ENCODE peak calls at places on chromosomes 2 and 18, in five cellular contexts. M is T follicular helper cell, B is T1000, D is left ventricle myocardium superior, S is RCC 7860. C is an unnamed sample.

GRCh38 chr2:53182609-53183008 is 585.0 kb upstream of the CHAC2 start:
- DNase-seq in M (no peak), B (no peak), D (no peak), S (no peak), C (no peak)

GRCh38 chr2:119315241-119315925 is 51.3 kb downstream of the C2orf76 start:
- DNase-seq in M (no peak), B (no peak), D (no peak), S (no peak), C (no peak)

GRCh38 chr2:88582030-88582429 is 45.2 kb downstream of the EIF2AK3 start:
- DNase-seq in M (no peak), B (no peak), D (no peak), S (no peak), C (no peak)

GRCh38 chr18:73549236-73549635 is 598.4 kb downstream of the FBXO15 start:
- DNase-seq in M (no peak), B (no peak), D (no peak), S (no peak), C (no peak)

GRCh38 chr2:21263622-21264021 is 139.9 kb downstream of the TDRD15 start:
- DNase-seq in M (no peak), B (no peak), D (no peak), S (no peak), C (no peak)

GRCh38 chr2:174939046-174939445 is 66.1 kb downstream of the CHN1 start:
- DNase-seq in M (no peak), B (no peak), D (no peak), S (peak; percentile 80), C (no peak)

GRCh38 chr2:124147552-124147951 is 122.5 kb downstream of the CNTNAP5 start:
- DNase-seq in M (no peak), B (no peak), D (no peak), S (no peak), C (no peak)

GRCh38 chr18:47997338-47997780 is 66.9 kb upstream of the SMAD2 start:
- DNase-seq in M (no peak), B (peak; percentile 41), D (no peak), S (peak; percentile 6), C (no peak)

GRCh38 chr2:172083725-172084483 is 1.4 kb upstream of the DLX1 start:
- DNase-seq in M (no peak), B (no peak), D (no peak), S (peak; percentile 37), C (no peak)

GRCh38 chr2:149166958-149167810 is 128.7 kb downstream of the LYPD6B start:
- DNase-seq in M (no peak), B (peak; percentile 29), D (no peak), S (no peak), C (no peak)

GRCh38 chr2:54667726-54668650 is 55.5 kb upstream of the EML6 start:
- DNase-seq in M (no peak), B (no peak), D (no peak), S (no peak), C (no peak)

GRCh38 chr2:108949316-108950299 is 39.4 kb downstream of the EDAR start:
- DNase-seq in M (no peak), B (no peak), D (no peak), S (no peak), C (no peak)

GRCh38 chr2:86315084-86315483 is 22.3 kb downstream of the REEP1 start:
- DNase-seq in M (no peak), B (no peak), D (no peak), S (no peak), C (no peak)

GRCh38 chr2:174058022-174058421 is 92.8 kb upstream of the SP3 start:
- DNase-seq in M (no peak), B (no peak), D (no peak), S (no peak), C (no peak)

GRCh38 chr2:36655456-36655855 is 41.1 kb upstream of the VIT start:
- DNase-seq in M (no peak), B (peak; percentile 43), D (no peak), S (no peak), C (no peak)

GRCh38 chr2:24380687-24381271 is 20.4 kb upstream of the ITSN2 start:
- DNase-seq in M (no peak), B (no peak), D (no peak), S (no peak), C (no peak)

GRCh38 chr18:79488311-79489047 is 92.7 kb downstream of the NFATC1 start:
- DNase-seq in M (no peak), B (no peak), D (peak; percentile 20), S (no peak), C (peak; percentile 34)

GRCh38 chr2:37839991-37840390 is 85.1 kb upstream of the RMDN2 start:
- DNase-seq in M (no peak), B (no peak), D (no peak), S (no peak), C (no peak)

GRCh38 chr2:174992886-174993285 is 12.3 kb downstream of the CHN1 start:
- DNase-seq in M (no peak), B (no peak), D (no peak), S (no peak), C (no peak)

GRCh38 chr2:237662671-237663093 is 35.3 kb downstream of the LRRFIP1 start:
- DNase-seq in M (peak; percentile 15), B (peak; percentile 88), D (peak; percentile 89), S (peak; percentile 39), C (peak; percentile 96)

GRCh38 chr2:109494351-109494750 is 119.4 kb downstream of the SEPTIN10 start:
- DNase-seq in M (no peak), B (no peak), D (no peak), S (no peak), C (no peak)

GRCh38 chr2:16508061-16508851 is 157.4 kb downstream of the CYRIA start:
- DNase-seq in M (no peak), B (no peak), D (peak; percentile 67), S (peak; percentile 9), C (peak; percentile 57)